ENCODE peak calls at places on chromosome 4, in eight cellular contexts. R, A, Q, O, F, G, T and S are unnamed samples.

GRCh38 chr4:139785356-139785755 is 119.7 kb downstream of the MGST2 start:
- DNase-seq in O (no peak), A (no peak), T (no peak), R (no peak), G (no peak), F (no peak), Q (no peak), S (no peak)

GRCh38 chr4:15906024-15906443 is 32.5 kb downstream of the FGFBP1 start:
- DNase-seq in R (no peak), F (no peak), A (no peak), Q (no peak), T (peak; percentile 96), G (peak; percentile 14), O (no peak), S (peak; percentile 99)

GRCh38 chr4:110959041-110959643 is 336.3 kb upstream of the PITX2 start:
- DNase-seq in F (no peak), A (no peak), O (no peak), T (no peak), R (no peak), Q (no peak), G (peak; percentile 13), S (peak; percentile 27)

GRCh38 chr4:150206981-150207380 is 128.7 kb downstream of the DCLK2 start:
- DNase-seq in R (no peak), A (no peak), T (no peak), G (no peak), F (no peak), O (no peak), Q (no peak), S (no peak)

GRCh38 chr4:76430519-76431388 is 4.3 kb upstream of the SHROOM3 start:
- DNase-seq in A (peak; percentile 66), R (no peak), G (peak; percentile 75), O (no peak), Q (no peak), F (peak; percentile 79), T (peak; percentile 71), S (peak; percentile 64)

GRCh38 chr4:2364654-2365053 is 53.8 kb downstream of the ZFYVE28 start:
- DNase-seq in O (peak; percentile 2), A (peak; percentile 96), R (no peak), G (peak; percentile 53), F (no peak), Q (no peak), T (peak; percentile 47), S (peak; percentile 12)

GRCh38 chr4:23877758-23878229 is 12.1 kb downstream of the PPARGC1A start:
- DNase-seq in F (no peak), G (peak; percentile 16), R (no peak), O (peak; percentile 41), Q (no peak), T (no peak), A (no peak), S (peak; percentile 22)

GRCh38 chr4:181350578-181351420 is 892.4 kb upstream of the TENM3 start:
- DNase-seq in F (no peak), Q (no peak), G (no peak), O (no peak), T (no peak), R (peak; percentile 15), A (no peak), S (no peak)

GRCh38 chr4:47640911-47641310 is 155.8 kb downstream of the ATP10D start:
- DNase-seq in A (peak; percentile 24), F (no peak), R (no peak), Q (no peak), T (no peak), G (peak; percentile 31), O (no peak), S (peak; percentile 22)